ENCODE peak calls at places on chromosomes 3 and 15, in nine cellular contexts. C, G, H, P, Y, X, K, T and Z are unnamed samples.

GRCh38 chr3:171574556-171575240 is 114.5 kb upstream of the TNIK start:
- DNase-seq in C (no peak), G (peak), H (no peak), P (no peak), Y (no peak), X (no peak), K (no peak), T (no peak), Z (no peak)

GRCh38 chr3:152083058-152083457 is 185.7 kb upstream of the MBNL1 start:
- DNase-seq in C (no peak), G (no peak), H (no peak), P (no peak), Y (no peak), X (no peak), K (no peak), T (no peak), Z (no peak)

GRCh38 chr3:126747768-126748167 is 43.7 kb downstream of the CHCHD6 start:
- DNase-seq in C (no peak), G (no peak), H (no peak), P (no peak), Y (no peak), X (no peak), K (no peak), T (no peak), Z (no peak)

GRCh38 chr15:30065025-30065801 is 17.5 kb upstream of the GOLGA8J start:
- DNase-seq in C (no peak), G (no peak), H (no peak), P (no peak), Y (peak), X (peak), K (no peak), T (no peak), Z (peak)

GRCh38 chr15:71118881-71119632 is 3.8 kb downstream of the THSD4 start:
- DNase-seq in C (no peak), G (no peak), H (no peak), P (peak), Y (no peak), X (no peak), K (no peak), T (no peak), Z (no peak)

GRCh38 chr15:56640127-56640526 is 93.2 kb downstream of the ZNF280D start:
- DNase-seq in C (no peak), G (no peak), H (no peak), P (no peak), Y (no peak), X (no peak), K (no peak), T (no peak), Z (no peak)

GRCh38 chr3:123447416-123447748 is 1.5 kb downstream of the ADCY5 start:
- DNase-seq in C (no peak), G (no peak), H (no peak), P (no peak), Y (no peak), X (no peak), K (no peak), T (no peak), Z (no peak)

GRCh38 chr3:57268416-57268815 is 24.1 kb downstream of the ASB14 start:
- DNase-seq in C (no peak), G (no peak), H (no peak), P (no peak), Y (no peak), X (no peak), K (no peak), T (no peak), Z (no peak)

GRCh38 chr3:50237133-50237651 is 1.2 kb downstream of the GNAI2 start:
- DNase-seq in C (no peak), G (peak), H (no peak), P (no peak), Y (peak), X (no peak), K (peak), T (no peak), Z (no peak)

GRCh38 chr3:5002174-5002870 is 23.1 kb downstream of the BHLHE40 start:
- DNase-seq in C (no peak), G (no peak), H (no peak), P (no peak), Y (no peak), X (no peak), K (peak), T (no peak), Z (no peak)

GRCh38 chr3:177478170-177478859 is 281.0 kb upstream of the TBL1XR1 start:
- DNase-seq in C (no peak), G (peak), H (peak), P (no peak), Y (peak), X (peak), K (no peak), T (no peak), Z (peak)

GRCh38 chr3:71050133-71050520 is 533.4 kb downstream of the FOXP1 start:
- DNase-seq in C (no peak), G (no peak), H (no peak), P (no peak), Y (peak), X (no peak), K (no peak), T (no peak), Z (peak)

GRCh38 chr3:129226374-129226773 is 23.0 kb upstream of the COPG1 start:
- DNase-seq in C (peak), G (peak), H (peak), P (no peak), Y (peak), X (peak), K (peak), T (peak), Z (peak)

GRCh38 chr3:184505053-184505452 is 56.5 kb upstream of the EPHB3 start:
- DNase-seq in C (no peak), G (no peak), H (no peak), P (peak), Y (peak), X (no peak), K (no peak), T (no peak), Z (no peak)

GRCh38 chr3:194586839-194587238 is 46.4 kb downstream of the TMEM44 start:
- DNase-seq in C (no peak), G (no peak), H (no peak), P (no peak), Y (peak), X (no peak), K (no peak), T (no peak), Z (peak)

GRCh38 chr15:22979699-22980188 is 424 bp downstream of the CYFIP1 start:
- DNase-seq in C (no peak), G (no peak), H (peak), P (no peak), Y (no peak), X (peak), K (no peak), T (no peak), Z (no peak)

GRCh38 chr3:148604270-148605085 is 93.2 kb upstream of the AGTR1 start:
- DNase-seq in C (no peak), G (no peak), H (no peak), P (no peak), Y (peak), X (no peak), K (no peak), T (no peak), Z (peak)

GRCh38 chr3:32313723-32314473 is 75.4 kb downstream of the CMTM8 start:
- DNase-seq in C (no peak), G (no peak), H (no peak), P (no peak), Y (peak), X (peak), K (no peak), T (no peak), Z (peak)

GRCh38 chr3:164683516-164683915 is 394.8 kb downstream of the SI start:
- DNase-seq in C (no peak), G (no peak), H (no peak), P (no peak), Y (no peak), X (no peak), K (no peak), T (no peak), Z (no peak)

GRCh38 chr3:48039487-48040190 is 23.4 kb upstream of the MAP4 start:
- DNase-seq in C (no peak), G (no peak), H (no peak), P (no peak), Y (peak), X (no peak), K (peak), T (no peak), Z (peak)

GRCh38 chr3:11548721-11549131 is 95.0 kb downstream of the VGLL4 start:
- DNase-seq in C (peak), G (peak), H (peak), P (no peak), Y (peak), X (no peak), K (no peak), T (peak), Z (peak)

GRCh38 chr15:81809543-81809942 is 236.3 kb downstream of the MEX3B start:
- DNase-seq in C (no peak), G (no peak), H (no peak), P (peak), Y (no peak), X (peak), K (peak), T (no peak), Z (no peak)

GRCh38 chr3:66827726-66828125 is 170.4 kb upstream of the KBTBD8 start:
- DNase-seq in C (no peak), G (no peak), H (peak), P (no peak), Y (no peak), X (no peak), K (no peak), T (no peak), Z (no peak)

GRCh38 chr15:51864408-51865056 is 35.1 kb downstream of the TMOD3 start:
- DNase-seq in C (no peak), G (no peak), H (no peak), P (no peak), Y (peak), X (peak), K (no peak), T (no peak), Z (peak)

GRCh38 chr15:40739854-40740253 is 15.2 kb downstream of the RMDN3 start:
- DNase-seq in C (no peak), G (no peak), H (no peak), P (no peak), Y (no peak), X (no peak), K (no peak), T (no peak), Z (no peak)
- TF ChIP-seq CTCF in C (no peak), G (no peak), H (no peak), P (no peak), Y (no peak), X (no peak), K (no peak), T (no peak), Z (no peak)

GRCh38 chr15:78508272-78508671 is 895 bp downstream of the HYKK start:
- DNase-seq in C (no peak), G (no peak), H (no peak), P (no peak), Y (no peak), X (peak), K (no peak), T (no peak), Z (no peak)
- TF ChIP-seq CTCF in C (no peak), G (no peak), H (no peak), P (no peak), Y (no peak), X (no peak), K (no peak), T (no peak), Z (no peak)

GRCh38 chr3:114596147-114596546 is 302.3 kb downstream of the TIGIT start:
- DNase-seq in C (no peak), G (no peak), H (no peak), P (no peak), Y (no peak), X (no peak), K (no peak), T (no peak), Z (no peak)

GRCh38 chr3:114595521-114596028 is 301.7 kb downstream of the TIGIT start:
- DNase-seq in C (no peak), G (no peak), H (no peak), P (no peak), Y (no peak), X (no peak), K (no peak), T (no peak), Z (no peak)

GRCh38 chr3:114600571-114600970 is 306.7 kb downstream of the TIGIT start:
- DNase-seq in C (no peak), G (no peak), H (no peak), P (no peak), Y (no peak), X (no peak), K (no peak), T (no peak), Z (no peak)

GRCh38 chr3:114597012-114597411 is 303.2 kb downstream of the TIGIT start:
- DNase-seq in C (no peak), G (no peak), H (no peak), P (no peak), Y (no peak), X (no peak), K (no peak), T (no peak), Z (no peak)
- TF ChIP-seq CTCF in C (no peak), G (no peak), H (no peak), P (no peak), Y (peak), X (no peak), K (no peak), T (no peak), Z (peak)

GRCh38 chr15:65008989-65009388 is 19.3 kb upstream of the SPG21 start:
- DNase-seq in C (no peak), G (no peak), H (no peak), P (no peak), Y (peak), X (no peak), K (peak), T (no peak), Z (no peak)
- TF ChIP-seq CTCF in C (peak), G (no peak), H (no peak), P (no peak), Y (no peak), X (no peak), K (no peak), T (no peak), Z (no peak)

DNA sequence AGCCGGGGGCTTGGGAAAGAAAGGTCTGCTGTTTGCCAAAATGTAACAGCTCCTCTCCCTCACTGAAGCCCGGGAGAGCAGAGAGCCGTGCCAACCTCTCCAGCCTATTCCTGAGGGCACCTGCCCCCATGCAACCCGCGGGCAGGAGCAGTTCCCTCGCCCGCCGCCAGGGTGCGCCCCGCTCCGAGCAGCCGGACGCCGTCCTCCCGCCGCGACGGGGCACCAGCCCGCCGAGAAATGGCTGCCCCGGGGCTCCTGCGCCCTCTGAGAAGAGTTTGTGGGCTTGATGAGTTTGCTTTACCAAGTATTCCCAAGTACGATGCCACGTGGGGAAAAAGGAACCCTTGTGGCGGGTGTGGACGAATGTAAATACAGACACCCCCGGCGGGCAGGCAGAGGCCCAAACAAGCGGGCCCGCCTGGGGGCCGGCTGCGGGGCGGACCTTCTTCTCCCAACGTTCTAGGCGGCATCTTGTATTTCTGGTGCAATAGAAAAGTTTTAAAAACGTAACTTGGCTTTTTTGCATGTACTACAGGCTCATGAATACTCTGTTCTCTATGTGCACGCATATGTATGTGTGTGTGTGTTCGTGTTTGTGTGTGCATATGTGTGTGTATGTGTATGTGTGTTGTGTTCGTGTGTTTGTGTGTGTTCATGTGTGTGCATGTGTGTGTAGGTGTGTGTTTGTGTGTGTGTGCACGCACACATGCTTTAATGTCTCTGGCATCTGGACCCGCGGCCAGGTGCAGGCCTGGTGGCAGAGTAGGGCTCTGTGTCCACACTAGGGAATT is 162.9 kb downstream of the CHSY1 start:
- DNase-seq in C (peak), G (peak), H (peak), P (peak), Y (peak), X (peak), K (peak), T (peak), Z (peak)
- TF ChIP-seq CTCF in C (peak), G (peak), H (peak), P (peak), Y (peak), X (peak), K (peak), T (peak), Z (peak)

GRCh38 chr3:13260259-13261103 is 159.6 kb downstream of the NUP210 start:
- DNase-seq in C (no peak), G (peak), H (no peak), P (no peak), Y (no peak), X (no peak), K (no peak), T (no peak), Z (no peak)
- TF ChIP-seq CTCF in C (no peak), G (no peak), H (no peak), P (no peak), Y (no peak), X (no peak), K (no peak), T (no peak), Z (peak)

DNA sequence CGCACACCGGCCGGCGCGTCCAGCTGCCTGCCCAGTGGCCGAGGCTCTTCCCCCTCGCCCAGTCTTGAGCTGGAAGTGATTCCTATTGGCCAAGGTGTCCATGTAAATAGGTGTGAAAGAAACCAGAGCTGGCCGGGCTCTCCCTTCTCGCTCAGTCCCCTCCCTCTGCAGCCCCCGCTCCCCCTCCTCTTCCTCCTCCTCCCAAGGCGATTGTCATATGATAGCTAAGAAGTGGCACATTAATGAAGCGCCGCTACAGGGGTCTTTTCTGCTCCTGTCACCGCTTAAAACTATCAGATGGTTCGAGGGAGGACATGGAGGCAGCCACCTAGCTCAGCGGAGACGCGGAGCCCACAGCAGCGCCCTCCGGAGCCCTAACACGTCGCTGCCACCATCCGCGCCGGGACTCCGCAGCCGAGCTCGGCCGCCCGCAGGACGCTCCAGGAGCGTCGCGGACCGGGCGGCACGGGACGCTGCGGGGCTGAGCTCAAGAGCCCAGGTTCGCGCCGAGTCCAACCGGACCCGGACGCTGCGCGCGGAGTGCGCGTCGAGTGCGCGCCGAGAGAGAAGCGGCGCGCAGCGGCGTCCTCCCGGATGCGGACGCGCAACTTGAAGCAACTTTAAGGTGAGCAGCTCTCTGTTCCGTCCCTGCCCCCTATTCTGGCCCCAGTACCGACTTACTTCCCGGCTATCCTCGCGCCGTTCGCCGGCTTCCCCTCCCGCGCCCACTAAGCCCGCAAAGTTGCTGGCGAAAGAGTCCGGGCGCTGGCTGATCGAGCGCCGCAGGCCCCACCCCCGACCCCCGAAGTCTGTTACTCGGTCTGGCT is at the start of gene FOXB1:
- DNase-seq in C (no peak), G (no peak), H (no peak), P (no peak), Y (no peak), X (no peak), K (no peak), T (no peak), Z (no peak)
- TF ChIP-seq CTCF in C (no peak), G (no peak), H (no peak), P (no peak), Y (no peak), X (no peak), K (no peak), T (no peak), Z (no peak)

GRCh38 chr3:30751610-30752299 is 142.7 kb downstream of the GADL1 start:
- DNase-seq in C (no peak), G (no peak), H (peak), P (peak), Y (peak), X (no peak), K (peak), T (peak), Z (peak)
- TF ChIP-seq CTCF in C (peak), G (peak), H (no peak), P (peak), Y (peak), X (no peak), K (no peak), T (peak), Z (peak)